ENCODE peak calls at places on chromosomes 1 and 21, in eight cellular contexts. X is ovary; Q is fibroblast of lung; Y is CD8-positive, alpha-beta T cell; V is choroid plexus epithelial cell; H is lung; T is pancreas; U is HFF-Myc. D is an unnamed sample.

GRCh38 chr1:242623118-242623517 is 98.6 kb upstream of the PLD5 start:
- DNase-seq in X (no peak), Q (no peak), Y (no peak), V (no peak), H (no peak), T (no peak), U (no peak), D (no peak)

GRCh38 chr1:44316231-44316759 is 38.8 kb downstream of the ERI3 start:
- DNase-seq in X (no peak), Q (peak), Y (no peak), V (peak), H (no peak), T (no peak), U (no peak), D (no peak)

GRCh38 chr1:246588322-246588721 is 22.1 kb downstream of the CNST start:
- DNase-seq in X (no peak), Q (peak), Y (no peak), V (peak), H (no peak), T (no peak), U (no peak), D (peak)

GRCh38 chr1:207910678-207911354 is at the start of gene CD34:
- DNase-seq in X (peak), Q (peak), Y (no peak), V (no peak), H (no peak), T (no peak), U (no peak), D (no peak)

GRCh38 chr1:85339671-85340399 is 63.4 kb upstream of the BCL10 start:
- DNase-seq in X (no peak), Q (no peak), Y (no peak), V (no peak), H (no peak), T (no peak), U (no peak), D (no peak)

GRCh38 chr1:113929750-113930498 is 800 bp downstream of the HIPK1 start:
- DNase-seq in X (no peak), Q (no peak), Y (peak), V (peak), H (peak), T (peak), U (no peak), D (no peak)

GRCh38 chr1:211925016-211925415 is 94.5 kb upstream of the LPGAT1 start:
- DNase-seq in X (no peak), Q (no peak), Y (no peak), V (no peak), H (no peak), T (no peak), U (no peak), D (no peak)

GRCh38 chr1:27940297-27940696 is 5.5 kb downstream of the SMPDL3B start:
- DNase-seq in X (no peak), Q (peak), Y (peak), V (peak), H (no peak), T (no peak), U (no peak), D (peak)

GRCh38 chr1:23562138-23562819 is 3.0 kb upstream of the ID3 start:
- DNase-seq in X (peak), Q (peak), Y (no peak), V (peak), H (peak), T (peak), U (peak), D (peak)

GRCh38 chr1:61097326-61097725 is 15.0 kb downstream of the NFIA start:
- DNase-seq in X (no peak), Q (peak), Y (no peak), V (peak), H (no peak), T (no peak), U (no peak), D (peak)

GRCh38 chr1:22888320-22889075 is 84.2 kb downstream of the LACTBL1 start:
- DNase-seq in X (no peak), Q (peak), Y (no peak), V (no peak), H (no peak), T (no peak), U (no peak), D (peak)

GRCh38 chr1:175742790-175743459 is 470 bp downstream of the TNR start:
- DNase-seq in X (no peak), Q (peak), Y (no peak), V (peak), H (no peak), T (no peak), U (peak), D (peak)

GRCh38 chr1:175471039-175471800 is 272.2 kb downstream of the TNR start:
- DNase-seq in X (no peak), Q (peak), Y (no peak), V (no peak), H (no peak), T (no peak), U (no peak), D (peak)

GRCh38 chr1:228058981-228059535 is 23.4 kb upstream of the ARF1 start:
- DNase-seq in X (peak), Q (no peak), Y (peak), V (no peak), H (no peak), T (no peak), U (no peak), D (no peak)

GRCh38 chr21:46005481-46005881 is 23.9 kb downstream of the COL6A1 start:
- DNase-seq in X (peak), Q (no peak), Y (no peak), V (no peak), H (no peak), T (peak), U (no peak), D (peak)

GRCh38 chr1:39173995-39174380 is 30.5 kb upstream of the MACF1 start:
- DNase-seq in X (no peak), Q (no peak), Y (no peak), V (no peak), H (no peak), T (no peak), U (no peak), D (peak)

GRCh38 chr1:116850436-116850835 is 59.3 kb upstream of the PTGFRN start:
- DNase-seq in X (no peak), Q (peak), Y (no peak), V (peak), H (no peak), T (no peak), U (no peak), D (no peak)

GRCh38 chr1:4068076-4068475 is 168.0 kb upstream of the C1orf174 start:
- DNase-seq in X (no peak), Q (no peak), Y (no peak), V (no peak), H (no peak), T (no peak), U (no peak), D (no peak)

GRCh38 chr1:32878637-32879041 is 7.7 kb upstream of the HPCA start:
- DNase-seq in X (no peak), Q (no peak), Y (no peak), V (no peak), H (no peak), T (no peak), U (no peak), D (no peak)

GRCh38 chr1:151773698-151774097 is 10.4 kb upstream of the MRPL9 start:
- DNase-seq in X (no peak), Q (peak), Y (no peak), V (peak), H (no peak), T (no peak), U (no peak), D (peak)

GRCh38 chr1:205246426-205247119 is 18.8 kb downstream of the TMCC2 start:
- DNase-seq in X (peak), Q (no peak), Y (no peak), V (no peak), H (no peak), T (peak), U (no peak), D (no peak)

GRCh38 chr1:246690100-246690499 is 34.1 kb upstream of the SCCPDH start:
- DNase-seq in X (no peak), Q (no peak), Y (no peak), V (no peak), H (no peak), T (no peak), U (no peak), D (no peak)

GRCh38 chr21:34524671-34525601 is 12.9 kb upstream of the KCNE1 start:
- DNase-seq in X (no peak), Q (peak), Y (no peak), V (peak), H (no peak), T (peak), U (no peak), D (peak)

GRCh38 chr1:245807306-245807705 is 652.5 kb downstream of the KIF26B start:
- DNase-seq in X (no peak), Q (peak), Y (no peak), V (no peak), H (peak), T (no peak), U (no peak), D (no peak)

GRCh38 chr1:85692730-85693314 is 15.4 kb downstream of the ZNHIT6 start:
- DNase-seq in X (no peak), Q (peak), Y (no peak), V (peak), H (no peak), T (no peak), U (peak), D (peak)

GRCh38 chr21:33262921-33263320 is 3.2 kb upstream of the IL10RB start:
- DNase-seq in X (no peak), Q (no peak), Y (no peak), V (no peak), H (no peak), T (no peak), U (no peak), D (no peak)

GRCh38 chr1:78009276-78009675 is 4.5 kb downstream of the DNAJB4 start:
- DNase-seq in X (no peak), Q (no peak), Y (no peak), V (no peak), H (no peak), T (no peak), U (no peak), D (no peak)

GRCh38 chr1:87333692-87334347 is 5.1 kb downstream of the LMO4 start:
- DNase-seq in X (no peak), Q (peak), Y (no peak), V (no peak), H (no peak), T (no peak), U (no peak), D (no peak)

GRCh38 chr1:87336623-87337067 is 8.0 kb downstream of the LMO4 start:
- DNase-seq in X (no peak), Q (no peak), Y (no peak), V (no peak), H (no peak), T (no peak), U (no peak), D (no peak)

GRCh38 chr1:87334351-87335174 is 5.9 kb downstream of the LMO4 start:
- DNase-seq in X (peak), Q (peak), Y (no peak), V (peak), H (no peak), T (peak), U (no peak), D (peak)

GRCh38 chr1:87337606-87338005 is 8.9 kb downstream of the LMO4 start:
- DNase-seq in X (no peak), Q (no peak), Y (no peak), V (no peak), H (no peak), T (no peak), U (no peak), D (no peak)

DNA sequence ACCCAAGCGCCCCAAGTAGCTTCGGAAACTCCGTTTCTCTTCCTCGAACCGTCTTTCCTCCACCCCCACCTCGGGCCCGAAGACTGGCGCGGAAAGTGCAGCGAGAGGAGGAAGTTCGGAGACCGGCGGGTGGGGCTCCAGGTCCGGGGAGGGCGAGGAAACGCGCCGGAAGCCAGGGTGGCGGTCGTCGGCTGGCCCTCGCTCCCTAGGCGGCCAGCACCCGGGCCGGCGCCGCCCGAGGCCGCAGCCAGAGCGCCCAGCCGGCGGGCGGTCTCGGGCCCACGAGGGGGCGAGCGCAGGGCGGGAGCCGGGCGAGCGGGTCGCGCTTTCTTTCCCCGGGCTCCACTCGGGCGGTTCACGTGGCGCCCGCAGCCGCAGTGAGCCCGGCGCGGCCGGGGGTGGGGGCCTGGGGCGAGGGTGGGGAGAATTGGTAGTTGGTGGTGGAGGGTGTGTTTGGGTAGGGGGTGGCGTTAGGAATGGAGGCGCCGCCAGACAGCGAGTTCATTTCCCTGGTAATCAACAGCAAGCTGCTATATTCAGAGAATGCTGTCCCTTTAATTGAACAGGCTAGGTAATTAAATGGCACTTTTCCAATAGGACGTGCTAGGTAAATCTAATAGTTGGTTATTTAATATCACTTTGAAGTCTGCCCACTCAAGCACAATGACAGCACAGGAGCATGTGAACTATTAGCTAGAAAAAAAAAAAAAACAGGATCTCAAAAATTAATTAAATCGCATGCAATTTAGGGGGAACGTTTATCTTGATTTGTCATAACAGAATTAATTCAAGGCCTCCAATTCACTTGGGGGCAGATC is 6.7 kb downstream of the LMO4 start:
- DNase-seq in X (peak), Q (peak), Y (peak), V (peak), H (peak), T (peak), U (no peak), D (no peak)
- TF ChIP-seq CTCF in X (no peak), Q (no peak), Y (no peak), V (no peak), H (no peak), T (no peak), U (no peak), D (no peak)

GRCh38 chr1:26153966-26154572 is 4.8 kb upstream of the FAM110D start:
- DNase-seq in X (no peak), Q (no peak), Y (no peak), V (peak), H (no peak), T (no peak), U (no peak), D (no peak)

GRCh38 chr1:26154750-26155149 is 4.1 kb upstream of the FAM110D start:
- DNase-seq in X (no peak), Q (no peak), Y (no peak), V (no peak), H (no peak), T (no peak), U (no peak), D (no peak)

GRCh38 chr1:26158271-26159112 is at the start of gene FAM110D:
- DNase-seq in X (no peak), Q (no peak), Y (no peak), V (no peak), H (no peak), T (peak), U (no peak), D (no peak)

GRCh38 chr1:26155370-26156284 is 3.3 kb upstream of the FAM110D start:
- DNase-seq in X (no peak), Q (no peak), Y (no peak), V (no peak), H (no peak), T (peak), U (no peak), D (no peak)

DNA sequence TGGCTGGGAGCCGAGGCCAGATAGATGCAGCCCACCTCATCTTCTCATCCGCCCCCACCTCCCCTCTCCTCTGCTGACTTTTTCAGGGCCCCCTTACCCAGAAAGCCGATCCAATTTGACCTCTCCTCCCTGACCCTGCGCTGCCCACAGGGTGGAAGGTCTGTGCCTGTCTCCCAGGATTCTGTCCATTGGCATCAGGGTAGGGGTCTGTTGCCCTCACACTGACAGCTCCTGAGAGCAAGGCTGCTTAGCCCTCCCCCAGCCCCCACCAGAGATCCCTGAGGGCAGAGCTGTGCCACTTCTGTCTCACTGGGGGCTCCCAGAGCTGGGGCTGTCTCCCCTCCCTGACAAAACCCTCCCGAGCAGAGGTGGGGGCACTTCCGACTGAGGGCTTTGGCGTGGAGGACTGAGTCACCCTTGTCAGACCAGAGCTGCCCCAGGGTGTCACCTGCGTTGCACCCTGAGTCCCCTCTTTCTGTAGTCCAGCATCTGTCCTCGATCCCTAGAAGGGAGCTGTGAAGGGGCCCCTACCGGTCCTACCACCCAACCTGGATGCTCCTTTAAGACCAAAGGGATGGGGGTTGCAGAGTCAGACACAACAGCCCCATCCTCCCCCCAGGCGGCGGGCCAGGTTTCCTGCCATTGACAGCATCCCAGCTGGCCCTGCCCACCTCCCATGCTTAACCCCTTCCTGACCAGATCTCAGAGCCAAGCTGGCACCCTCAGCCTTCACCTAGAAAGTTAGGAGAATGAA is 2.4 kb upstream of the FAM110D start:
- DNase-seq in X (no peak), Q (no peak), Y (no peak), V (no peak), H (no peak), T (peak), U (no peak), D (no peak)
- H3K4me3 ChIP-seq in X (no peak), Q (no peak), Y (no peak), V (no peak), H (no peak), T (peak), U (no peak), D (no peak)

GRCh38 chr1:30084909-30085571 is 638.3 kb downstream of the MATN1 start:
- DNase-seq in X (no peak), Q (no peak), Y (no peak), V (no peak), H (no peak), T (no peak), U (no peak), D (no peak)

GRCh38 chr1:30087465-30087864 is 635.9 kb downstream of the MATN1 start:
- DNase-seq in X (no peak), Q (no peak), Y (no peak), V (peak), H (no peak), T (no peak), U (no peak), D (no peak)

GRCh38 chr1:30085814-30086770 is 637.3 kb downstream of the MATN1 start:
- DNase-seq in X (peak), Q (peak), Y (no peak), V (peak), H (no peak), T (peak), U (no peak), D (peak)

GRCh38 chr1:30081379-30082102 is 641.8 kb downstream of the MATN1 start:
- DNase-seq in X (no peak), Q (no peak), Y (no peak), V (no peak), H (no peak), T (no peak), U (no peak), D (no peak)

DNA sequence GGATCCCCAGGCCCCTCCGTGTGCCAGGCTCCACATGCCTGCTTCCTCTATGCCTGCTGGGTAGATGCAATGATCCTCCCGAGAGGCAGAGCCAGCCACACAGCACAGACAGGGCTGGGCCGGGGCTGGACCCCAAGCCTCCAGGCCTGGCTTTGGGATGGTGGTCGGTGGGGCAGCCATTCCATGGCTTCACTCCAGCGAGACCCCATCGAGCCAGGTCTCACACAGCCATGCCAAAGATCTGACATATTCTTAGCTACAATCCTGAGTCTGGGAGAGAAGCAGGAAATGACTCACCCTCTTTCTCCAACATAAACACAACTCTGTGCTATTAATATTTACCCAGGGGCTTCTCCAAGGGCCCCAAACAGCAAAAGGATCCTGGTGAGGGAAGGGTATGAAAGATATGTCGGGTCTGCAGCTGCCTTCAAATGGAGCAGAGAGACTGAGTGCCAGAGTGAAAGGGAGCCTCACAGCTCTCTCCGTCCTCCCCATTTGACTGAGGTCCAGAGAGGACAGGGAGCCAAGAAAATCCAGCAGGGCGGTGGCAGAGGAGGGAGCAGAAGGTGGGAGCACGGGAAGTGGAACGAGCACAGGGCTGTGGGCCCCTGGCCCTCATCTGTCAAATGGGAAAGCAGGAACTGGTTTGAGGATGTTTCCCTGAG is 639.5 kb downstream of the MATN1 start:
- DNase-seq in X (no peak), Q (peak), Y (no peak), V (peak), H (no peak), T (no peak), U (peak), D (peak)
- TF ChIP-seq CTCF in X (no peak), Q (no peak), Y (no peak), V (no peak), H (no peak), T (no peak), U (no peak), D (no peak)

GRCh38 chr21:16124397-16125130 is 394.8 kb downstream of the USP25 start:
- DNase-seq in X (no peak), Q (peak), Y (no peak), V (peak), H (no peak), T (no peak), U (peak), D (peak)

GRCh38 chr21:16125274-16125673 is 395.5 kb downstream of the USP25 start:
- DNase-seq in X (no peak), Q (no peak), Y (no peak), V (peak), H (no peak), T (no peak), U (peak), D (peak)
- H3K4me3 ChIP-seq in X (peak), Q (no peak), Y (no peak), V (peak), H (no peak), T (no peak), U (peak), D (peak)

DNA sequence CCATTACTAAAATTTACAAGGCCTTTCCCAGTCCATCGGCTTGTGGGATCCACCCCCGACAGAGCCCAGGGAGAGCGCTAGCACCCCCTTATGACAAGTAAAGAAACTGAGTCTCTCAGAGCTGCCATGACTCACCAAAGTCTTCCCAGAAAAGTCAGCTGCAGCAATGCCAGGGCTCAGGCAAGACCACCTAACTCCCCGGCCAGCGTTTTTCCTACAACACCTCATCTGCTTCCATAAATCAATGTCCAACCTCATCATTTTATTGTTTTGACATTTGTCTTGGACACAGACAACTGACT is 15.0 kb downstream of the DHCR24 start:
- DNase-seq in X (no peak), Q (no peak), Y (no peak), V (no peak), H (no peak), T (no peak), U (no peak), D (no peak)
- TF ChIP-seq CTCF in X (no peak), Q (no peak), Y (no peak), V (peak), H (no peak), T (no peak), U (no peak), D (no peak)